ENCODE peak calls at places on chromosomes 16 and 17, in nine cellular contexts. H is NCI-H1694 treated with DMSO at 0.1 percent for 48 hours; Y is MCF 10A; T is SW480; M is HEK293T; U is H54; X is fibroblast of pulmonary artery; I is mucosa of descending colon; W is CD4-positive, alpha-beta T cell. G is an unnamed sample.

GRCh38 chr17:28948873-28949184 is 2.5 kb downstream of the PHF12 start:
- DNase-seq in M (no peak), T (peak), W (no peak), Y (no peak), U (no peak), X (no peak), H (no peak), I (no peak), G (no peak)

GRCh38 chr16:90044111-90044551 is 24.9 kb upstream of the DBNDD1 start:
- DNase-seq in T (peak), W (no peak), Y (peak), H (no peak), I (peak), X (no peak), M (no peak), U (no peak), G (peak)

GRCh38 chr17:76696763-76697701 is 13.7 kb downstream of the MXRA7 start:
- DNase-seq in I (no peak), Y (no peak), W (no peak), M (no peak), X (peak), T (no peak), U (no peak), H (no peak), G (peak)

GRCh38 chr17:37388266-37388665 is 12.5 kb downstream of the C17orf78 start:
- DNase-seq in X (peak), I (no peak), T (no peak), U (peak), W (no peak), Y (no peak), H (no peak), M (no peak), G (no peak)

GRCh38 chr17:61442136-61442775 is 10.0 kb upstream of the TBX4 start:
- DNase-seq in W (no peak), I (no peak), Y (no peak), X (no peak), T (no peak), M (no peak), U (no peak), H (no peak), G (no peak)

GRCh38 chr17:65694601-65695000 is 133.2 kb upstream of the AXIN2 start:
- DNase-seq in T (no peak), Y (no peak), U (no peak), M (no peak), H (no peak), I (no peak), X (peak), W (no peak), G (no peak)

GRCh38 chr17:62965149-62965648 is 836 bp upstream of the TANC2 start:
- DNase-seq in W (no peak), M (peak), H (no peak), T (peak), Y (no peak), I (no peak), U (no peak), X (no peak), G (no peak)

GRCh38 chr17:75764711-75765421 is at the start of gene GALK1:
- DNase-seq in U (peak), M (peak), T (peak), W (peak), H (no peak), X (peak), I (peak), Y (peak), G (peak)

GRCh38 chr16:87185313-87185712 is 131.9 kb downstream of the C16orf95 start:
- DNase-seq in T (no peak), M (no peak), X (no peak), W (no peak), I (no peak), H (no peak), U (no peak), Y (no peak), G (no peak)

GRCh38 chr17:9072626-9073339 is 51.5 kb downstream of the NTN1 start:
- DNase-seq in W (no peak), Y (no peak), U (no peak), M (no peak), T (no peak), H (no peak), X (peak), I (peak), G (no peak)

GRCh38 chr17:71975998-71976649 is 144.7 kb upstream of the SOX9 start:
- DNase-seq in I (peak), X (peak), Y (peak), U (peak), T (no peak), W (no peak), H (no peak), M (no peak), G (peak)

GRCh38 chr16:16025214-16025968 is 76.0 kb downstream of the ABCC1 start:
- DNase-seq in X (peak), Y (peak), M (no peak), I (no peak), W (no peak), T (no peak), U (peak), H (no peak), G (peak)

GRCh38 chr16:31477220-31478216 is 5.4 kb upstream of the SLC5A2 start:
- DNase-seq in M (no peak), H (no peak), W (peak), Y (no peak), T (peak), X (no peak), I (peak), U (no peak), G (no peak)

G was measured in PC-3.